ENCODE peak calls at places on chromosomes 3 and 15, in five cellular contexts. J is A549, P is ovary, R is gastrocnemius medialis, E is sigmoid colon. S is an unnamed sample. For H3K9me3, the result is how much of the 10 kb centered on the place peaks cover.

GRCh38 chr15:82907350-82907749 is 45.2 kb downstream of the HOMER2 start:
- DNase-seq in P (no peak), R (no peak), E (no peak), J (no peak), S (no peak)

GRCh38 chr3:28841436-28841835 is 439.4 kb upstream of the RBMS3 start:
- DNase-seq in J (no peak), E (no peak), P (no peak), R (no peak), S (no peak)

GRCh38 chr3:50217681-50218080 is 12.6 kb downstream of the SLC38A3 start:
- DNase-seq in E (no peak), J (no peak), P (no peak), R (no peak), S (no peak)

GRCh38 chr3:8759038-8759755 is 10.2 kb downstream of the OXTR start:
- DNase-seq in P (no peak), R (no peak), E (no peak), J (no peak), S (no peak)

GRCh38 chr3:13852638-13853009 is 27.2 kb downstream of the WNT7A start:
- DNase-seq in E (no peak), R (no peak), P (no peak), J (no peak), S (no peak)

GRCh38 chr3:134065836-134066538 is 36.3 kb upstream of the SLCO2A1 start:
- DNase-seq in E (no peak), J (no peak), R (no peak), P (no peak), S (no peak)

GRCh38 chr15:65374831-65375401 is 2.9 kb downstream of the IGDCC3 start:
- DNase-seq in R (no peak), P (no peak), E (no peak), J (no peak), S (no peak)

GRCh38 chr3:119187266-119187665 is 13.9 kb downstream of the UPK1B start:
- DNase-seq in P (no peak), R (no peak), E (no peak), J (no peak), S (no peak)

DNA sequence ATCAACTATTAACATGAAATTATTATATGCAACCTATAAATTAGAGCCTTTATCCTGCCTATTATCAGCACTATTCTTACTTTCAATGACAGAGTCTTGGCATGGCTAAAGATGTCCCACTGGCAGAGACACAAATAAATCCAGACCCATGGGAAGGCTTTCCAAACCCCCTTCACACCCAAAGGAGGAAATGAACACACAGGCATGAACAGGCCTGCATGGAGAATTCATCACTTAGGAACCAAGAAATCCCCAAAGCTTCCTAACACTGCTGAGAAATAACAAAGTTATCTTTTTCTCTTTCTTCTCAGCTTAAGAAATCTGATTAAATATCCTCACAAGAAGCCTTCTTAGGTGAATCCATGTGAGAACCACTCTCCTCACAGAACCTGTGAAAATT is 213.9 kb downstream of the OCA2 start:
- DNase-seq in R (no peak), J (no peak), E (no peak), P (no peak), S (no peak)
- H3K9me3 ChIP-seq in R (under half), J (under half), E (under half), P (under half), S (under half)

DNA sequence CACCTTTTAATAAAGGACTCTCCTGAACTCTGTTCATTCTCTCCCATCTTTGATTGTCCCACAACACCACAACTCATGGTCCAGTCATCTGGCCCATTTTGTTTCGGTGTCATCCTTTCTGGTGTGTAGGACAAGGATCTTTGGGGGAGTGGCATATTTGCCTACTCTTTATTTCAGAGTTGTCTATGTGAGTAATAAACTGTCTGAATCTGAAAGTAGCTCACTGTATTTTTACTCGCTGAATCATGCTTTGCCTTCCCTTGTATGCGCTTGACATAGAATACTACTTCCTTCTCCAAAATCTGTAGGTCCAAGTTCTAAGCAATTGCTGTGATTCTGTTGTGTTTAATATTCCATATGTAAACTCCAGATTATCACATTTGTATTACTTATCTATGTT is 29.9 kb upstream of the NOX5 start:
- DNase-seq in E (no peak), P (no peak), R (no peak), J (no peak), S (no peak)
- TF ChIP-seq POLR2A in E (no peak), P (no peak), R (no peak), J (no peak), S (no peak)

GRCh38 chr15:56228352-56228751 is 15.3 kb downstream of the RFX7 start:
- DNase-seq in J (no peak), E (no peak), R (no peak), P (no peak), S (no peak)
- H3K9me3 ChIP-seq in J (half or more), E (under half), R (under half), P (under half), S (under half)

GRCh38 chr3:184154909-184155643 is at the start of gene DVL3:
- DNase-seq in R (peak), J (peak), P (peak), E (peak), S (no peak)
- TF ChIP-seq POLR2A in R (peak), J (peak), P (no peak), E (no peak), S (peak)

DNA sequence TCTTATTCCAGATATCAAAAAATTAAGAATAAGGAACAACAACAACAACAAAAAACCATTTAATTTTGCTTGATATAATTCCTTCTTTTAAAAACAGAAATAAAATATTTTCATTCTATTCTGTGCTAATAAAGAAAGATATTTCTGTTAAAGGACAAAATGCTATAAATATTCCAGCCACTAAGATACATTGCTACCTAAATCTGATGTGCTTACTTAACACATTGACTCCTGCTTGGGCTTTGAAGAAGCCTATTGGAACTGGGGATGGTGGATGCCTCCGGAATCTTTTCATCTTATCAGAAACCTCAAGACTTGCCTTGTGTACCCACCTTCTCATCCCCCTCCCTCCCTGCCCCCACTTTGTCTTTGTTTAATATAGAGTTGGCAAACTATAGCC is 320.2 kb downstream of the MEX3B start:
- DNase-seq in P (no peak), J (no peak), R (no peak), E (no peak), S (no peak)
- H3K9me3 ChIP-seq in P (under half), J (under half), R (under half), E (under half), S (under half)

S was measured in esophagus squamous epithelium.